ENCODE peak calls at places on chromosome 1, in nine cellular contexts. M, V, S, Z, O, A, Q, T and P are unnamed samples. For H3K4me1 and H3K36me3, the result is how much of the 10 kb centered on the place peaks cover.

GRCh38 chr1:125064481-125064880 is 3879.7 kb downstream of the SRGAP2C start:
- DNase-seq in M (no peak), V (no peak), S (no peak), Z (no peak), O (no peak), A (no peak), Q (no peak), T (peak), P (no peak)

GRCh38 chr1:203934651-203935050 is 73.3 kb downstream of the SNRPE start:
- DNase-seq in M (no peak), V (no peak), S (no peak), Z (no peak), O (no peak), A (no peak), Q (no peak), T (no peak), P (no peak)

GRCh38 chr1:14135070-14135469 is 435.1 kb downstream of the PRDM2 start:
- DNase-seq in M (no peak), V (no peak), S (no peak), Z (no peak), O (no peak), A (no peak), Q (no peak), T (no peak), P (no peak)

GRCh38 chr1:33008051-33008914 is 28.4 kb downstream of the AK2 start:
- DNase-seq in M (no peak), V (peak), S (peak), Z (no peak), O (no peak), A (no peak), Q (no peak), T (no peak), P (no peak)

GRCh38 chr1:214518387-214518786 is 33.0 kb downstream of the PTPN14 start:
- DNase-seq in M (no peak), V (no peak), S (no peak), Z (no peak), O (no peak), A (peak), Q (no peak), T (no peak), P (no peak)

GRCh38 chr1:18480315-18481189 is at the start of gene KLHDC7A:
- DNase-seq in M (peak), V (peak), S (peak), Z (peak), O (no peak), A (peak), Q (no peak), T (peak), P (no peak)

GRCh38 chr1:216221260-216221700 is 202.0 kb downstream of the USH2A start:
- DNase-seq in M (peak), V (no peak), S (peak), Z (peak), O (no peak), A (peak), Q (no peak), T (no peak), P (peak)

GRCh38 chr1:202229376-202229775 is 35.8 kb downstream of the LGR6 start:
- DNase-seq in M (no peak), V (no peak), S (no peak), Z (no peak), O (no peak), A (no peak), Q (no peak), T (no peak), P (no peak)

GRCh38 chr1:219062161-219062560 is 111.5 kb upstream of the LYPLAL1 start:
- DNase-seq in M (no peak), V (no peak), S (no peak), Z (no peak), O (no peak), A (peak), Q (no peak), T (no peak), P (no peak)

GRCh38 chr1:159856576-159856975 is 5.9 kb downstream of the VSIG8 start:
- DNase-seq in M (no peak), V (no peak), S (no peak), Z (no peak), O (no peak), A (no peak), Q (no peak), T (no peak), P (no peak)

GRCh38 chr1:22884806-22885559 is 87.7 kb downstream of the LACTBL1 start:
- DNase-seq in M (no peak), V (no peak), S (no peak), Z (no peak), O (no peak), A (no peak), Q (no peak), T (no peak), P (no peak)

GRCh38 chr1:212561501-212561931 is 47.0 kb upstream of the ATF3 start:
- DNase-seq in M (no peak), V (no peak), S (no peak), Z (no peak), O (no peak), A (peak), Q (no peak), T (no peak), P (no peak)

GRCh38 chr1:100575406-100575805 is 37.5 kb downstream of the GPR88 start:
- DNase-seq in M (peak), V (no peak), S (no peak), Z (no peak), O (no peak), A (no peak), Q (no peak), T (no peak), P (no peak)

GRCh38 chr1:42935971-42936308 is 22.7 kb downstream of the SLC2A1 start:
- DNase-seq in M (no peak), V (peak), S (no peak), Z (no peak), O (no peak), A (no peak), Q (no peak), T (no peak), P (no peak)

GRCh38 chr1:227896710-227897655 is 50.7 kb downstream of the WNT9A start:
- DNase-seq in M (no peak), V (peak), S (no peak), Z (peak), O (no peak), A (no peak), Q (no peak), T (peak), P (peak)

DNA sequence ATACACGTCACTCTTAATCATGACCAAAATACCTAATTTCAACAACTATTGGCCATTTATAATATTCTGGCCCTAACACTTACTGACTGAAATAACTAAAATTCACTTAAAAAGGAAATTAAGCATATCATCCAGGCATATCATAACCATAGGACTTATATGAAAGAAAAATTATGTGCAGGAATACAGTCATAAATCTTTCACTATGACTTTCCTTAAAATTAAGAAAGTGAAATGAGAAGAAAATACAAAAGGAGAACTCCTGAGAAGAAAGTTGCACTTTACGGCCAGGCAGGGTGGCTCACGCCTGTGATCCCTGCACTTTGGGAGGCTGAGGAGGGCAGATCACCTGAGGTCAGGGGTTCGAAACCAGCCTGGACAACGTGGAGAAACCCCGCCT is 9.4 kb downstream of the ZZZ3 start:
- DNase-seq in M (no peak), V (no peak), S (no peak), Z (no peak), O (no peak), A (no peak), Q (no peak), T (no peak), P (no peak)
- H3K4me1 ChIP-seq in M (half or more), V (under half), S (under half), Z (under half), O (under half), A (under half), Q (under half), T (under half), P (under half)

GRCh38 chr1:173771536-173771935 is 52.9 kb upstream of the DARS2 start:
- DNase-seq in M (no peak), V (no peak), S (no peak), Z (no peak), O (no peak), A (no peak), Q (no peak), T (no peak), P (no peak)
- H3K36me3 ChIP-seq in M (half or more), V (half or more), S (under half), Z (under half), O (under half), A (under half), Q (under half), T (under half), P (under half)

DNA sequence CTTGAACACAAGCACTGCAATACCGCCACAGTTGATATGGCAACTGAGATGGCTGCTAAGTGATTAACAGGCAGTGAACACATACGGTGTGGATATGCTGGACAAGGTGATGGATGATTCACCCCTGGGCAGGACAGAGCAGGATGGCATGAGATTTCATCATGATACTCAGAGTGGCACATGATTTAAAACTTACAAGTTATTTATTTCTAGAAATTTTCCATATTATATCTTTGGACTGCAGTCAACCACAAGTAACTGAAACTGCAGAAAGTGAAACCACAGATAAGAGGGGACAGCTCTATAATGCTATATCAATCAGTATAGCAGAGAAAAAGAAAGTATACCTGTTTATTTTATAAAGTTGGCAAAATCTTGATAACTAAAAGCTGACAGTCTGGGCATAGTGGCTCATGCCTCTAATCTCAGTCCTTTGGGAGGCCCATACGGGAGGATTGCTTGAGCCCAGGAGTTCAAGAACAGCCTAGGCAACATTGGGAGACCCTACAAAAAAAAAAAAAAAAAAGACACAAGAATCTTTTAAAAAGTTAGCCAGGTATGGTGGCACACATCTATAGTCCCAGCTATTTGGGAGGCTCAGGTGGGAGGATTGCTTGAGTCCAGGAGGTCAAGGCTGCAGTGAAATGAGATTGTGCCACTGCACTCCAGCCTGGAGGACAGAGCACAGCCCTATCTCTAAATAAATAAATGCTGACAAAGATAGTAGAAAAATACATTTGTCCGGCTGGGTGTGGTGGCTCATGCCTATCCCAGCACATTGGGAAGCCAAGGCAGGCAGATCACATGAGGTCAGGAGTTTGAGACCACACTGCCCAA is 48.1 kb downstream of the PHACTR4 start:
- DNase-seq in M (no peak), V (no peak), S (no peak), Z (no peak), O (no peak), A (peak), Q (no peak), T (no peak), P (no peak)
- H3K4me3 ChIP-seq in M (no peak), V (no peak), S (no peak), Z (no peak), O (no peak), A (no peak), Q (no peak), T (no peak), P (peak)

GRCh38 chr1:155003227-155003765 is 694 bp downstream of the ZBTB7B start:
- DNase-seq in M (peak), V (no peak), S (peak), Z (peak), O (no peak), A (peak), Q (no peak), T (no peak), P (peak)
- H3K4me1 ChIP-seq in M (half or more), V (half or more), S (under half), Z (under half), O (half or more), A (under half), Q (half or more), T (half or more), P (under half)

GRCh38 chr1:109231085-109231484 is 17.4 kb downstream of the SARS1 start:
- DNase-seq in M (no peak), V (no peak), S (no peak), Z (no peak), O (no peak), A (no peak), Q (no peak), T (no peak), P (no peak)
- H3K36me3 ChIP-seq in M (half or more), V (half or more), S (under half), Z (half or more), O (half or more), A (under half), Q (half or more), T (under half), P (half or more)

GRCh38 chr1:233520510-233521191 is 93.3 kb upstream of the KCNK1 start:
- DNase-seq in M (no peak), V (no peak), S (no peak), Z (no peak), O (no peak), A (peak), Q (no peak), T (no peak), P (no peak)
- H3K4me3 ChIP-seq in M (no peak), V (no peak), S (no peak), Z (no peak), O (no peak), A (no peak), Q (no peak), T (no peak), P (no peak)

GRCh38 chr1:206708882-206709281 is 24.2 kb downstream of the MAPKAPK2 start:
- DNase-seq in M (no peak), V (no peak), S (no peak), Z (no peak), O (no peak), A (no peak), Q (no peak), T (no peak), P (no peak)
- H3K4me1 ChIP-seq in M (under half), V (half or more), S (half or more), Z (under half), O (half or more), A (half or more), Q (half or more), T (half or more), P (half or more)

GRCh38 chr1:1564278-1564677 is 10.4 kb downstream of the SSU72 start:
- DNase-seq in M (no peak), V (no peak), S (no peak), Z (no peak), O (no peak), A (no peak), Q (no peak), T (no peak), P (no peak)

GRCh38 chr1:1567152-1567830 is 7.4 kb downstream of the SSU72 start:
- DNase-seq in M (no peak), V (no peak), S (no peak), Z (no peak), O (no peak), A (no peak), Q (no peak), T (no peak), P (no peak)

GRCh38 chr1:1563688-1564087 is 11.0 kb downstream of the SSU72 start:
- DNase-seq in M (no peak), V (no peak), S (no peak), Z (no peak), O (no peak), A (no peak), Q (no peak), T (no peak), P (no peak)

GRCh38 chr1:1567831-1568380 is 6.8 kb downstream of the SSU72 start:
- DNase-seq in M (no peak), V (no peak), S (no peak), Z (no peak), O (no peak), A (no peak), Q (no peak), T (peak), P (no peak)

DNA sequence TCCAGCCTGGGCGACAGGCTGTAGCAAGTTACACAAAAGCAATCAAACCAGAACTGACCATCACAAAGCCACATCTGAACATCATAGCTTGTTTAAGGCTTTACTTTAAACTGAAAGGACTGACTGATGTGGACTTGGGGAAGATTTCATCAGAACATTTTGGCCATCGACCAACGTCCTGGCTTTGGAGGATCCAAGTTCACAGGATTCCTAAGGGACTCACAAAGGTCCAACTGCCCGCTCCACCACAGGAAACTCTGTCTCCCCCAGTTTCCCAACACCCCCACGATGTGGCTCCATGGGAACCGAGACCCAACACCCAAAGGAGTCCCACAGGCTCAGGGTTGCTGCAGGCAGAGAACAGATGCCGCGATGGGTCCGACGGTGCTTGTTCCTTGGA is 9.3 kb downstream of the SSU72 start:
- DNase-seq in M (no peak), V (no peak), S (no peak), Z (no peak), O (no peak), A (no peak), Q (no peak), T (no peak), P (no peak)
- H3K36me3 ChIP-seq in M (half or more), V (half or more), S (under half), Z (half or more), O (under half), A (under half), Q (under half), T (under half), P (half or more)

GRCh38 chr1:8238141-8239038 is 79.5 kb upstream of the SLC45A1 start:
- DNase-seq in M (no peak), V (no peak), S (no peak), Z (no peak), O (no peak), A (peak), Q (no peak), T (no peak), P (no peak)
- H3K4me3 ChIP-seq in M (no peak), V (no peak), S (no peak), Z (no peak), O (no peak), A (no peak), Q (no peak), T (no peak), P (no peak)